ENCODE peak calls at places on chromosomes 2 and 18, in eight cellular contexts. Y, K, A, X, O, Q, E and L are unnamed samples. For H3K4me1, the result is how much of the 10 kb centered on the place peaks cover.

GRCh38 chr18:56436651-56437050 is 201.7 kb downstream of the TXNL1 start:
- DNase-seq in A (no peak), O (no peak), E (no peak), Y (no peak), Q (no peak), K (no peak), X (no peak), L (no peak)

GRCh38 chr2:202444000-202444399 is 67.9 kb downstream of the BMPR2 start:
- DNase-seq in K (no peak), Y (no peak), E (no peak), Q (no peak), X (no peak), O (no peak), A (no peak), L (no peak)

GRCh38 chr2:64260817-64261216 is 116.6 kb upstream of the PELI1 start:
- DNase-seq in Y (peak), A (no peak), K (no peak), X (peak), O (no peak), Q (peak), E (no peak), L (no peak)

GRCh38 chr2:75491129-75491753 is 69.5 kb downstream of the EVA1A start:
- DNase-seq in X (no peak), K (no peak), Q (no peak), A (no peak), Y (no peak), O (no peak), E (no peak), L (no peak)

GRCh38 chr2:241308832-241309500 is 6.5 kb downstream of the HDLBP start:
- DNase-seq in O (no peak), E (no peak), Y (no peak), K (no peak), Q (no peak), X (no peak), A (no peak), L (no peak)

GRCh38 chr2:120596990-120597594 is 138.6 kb upstream of the GLI2 start:
- DNase-seq in K (no peak), E (peak), Y (peak), O (peak), Q (peak), X (no peak), A (no peak), L (no peak)

GRCh38 chr2:221500501-221501209 is 71.4 kb downstream of the EPHA4 start:
- DNase-seq in E (no peak), X (no peak), O (no peak), K (no peak), A (no peak), Y (no peak), Q (no peak), L (no peak)

GRCh38 chr2:128438091-128438490 is 119.4 kb upstream of the HS6ST1 start:
- DNase-seq in O (no peak), E (no peak), Q (peak), Y (no peak), K (no peak), X (no peak), A (no peak), L (no peak)

GRCh38 chr2:225070811-225071210 is 28.5 kb upstream of the DOCK10 start:
- DNase-seq in Y (no peak), O (no peak), E (no peak), A (no peak), X (no peak), K (no peak), Q (no peak), L (no peak)

GRCh38 chr2:232502901-232503791 is 15.5 kb upstream of the ECEL1 start:
- DNase-seq in K (no peak), O (peak), Q (no peak), E (peak), X (no peak), A (peak), Y (peak), L (no peak)

GRCh38 chr18:3593904-3594759 is 144.2 kb downstream of the TGIF1 start:
- DNase-seq in Q (peak), A (peak), X (peak), E (peak), Y (peak), K (peak), O (peak), L (peak)

GRCh38 chr18:3596324-3597158 is 146.6 kb downstream of the TGIF1 start:
- DNase-seq in K (no peak), A (peak), Y (peak), X (peak), Q (no peak), O (no peak), E (peak), L (no peak)

GRCh38 chr18:3597159-3597977 is 147.4 kb downstream of the TGIF1 start:
- DNase-seq in O (no peak), K (no peak), E (peak), A (no peak), Q (no peak), Y (no peak), X (no peak), L (no peak)

GRCh38 chr18:3594760-3595241 is 144.8 kb downstream of the TGIF1 start:
- DNase-seq in O (peak), A (no peak), X (no peak), Y (peak), Q (no peak), K (no peak), E (peak), L (no peak)

GRCh38 chr18:3595282-3596273 is 145.6 kb downstream of the TGIF1 start:
- DNase-seq in K (no peak), O (peak), E (peak), A (peak), Y (no peak), Q (no peak), X (no peak), L (no peak)
- H3K4me1 ChIP-seq in K (under half), O (under half), E (under half), A (under half), Y (half or more), Q (under half), X (under half), L (under half)

GRCh38 chr18:39799010-39799409 is 2156.0 kb upstream of the PIK3C3 start:
- DNase-seq in X (no peak), A (no peak), K (no peak), Q (no peak), Y (no peak), E (no peak), O (no peak), L (no peak)
- H3K4me3 ChIP-seq in X (peak), A (no peak), K (no peak), Q (no peak), Y (peak), E (no peak), O (no peak), L (peak)

GRCh38 chr2:74006424-74006823 is 21.7 kb downstream of the TET3 start:
- DNase-seq in Q (no peak), X (no peak), O (no peak), K (no peak), Y (no peak), A (no peak), E (no peak), L (no peak)

GRCh38 chr2:74005786-74006185 is 21.1 kb downstream of the TET3 start:
- DNase-seq in O (no peak), K (no peak), E (no peak), A (no peak), Q (no peak), X (peak), Y (no peak), L (no peak)

GRCh38 chr2:74009577-74009976 is 24.9 kb downstream of the TET3 start:
- DNase-seq in Y (no peak), X (no peak), K (no peak), E (no peak), A (no peak), O (no peak), Q (no peak), L (no peak)

GRCh38 chr2:74008761-74009395 is 24.2 kb downstream of the TET3 start:
- DNase-seq in K (no peak), O (no peak), Y (peak), A (no peak), X (no peak), E (no peak), Q (no peak), L (no peak)

GRCh38 chr2:74007120-74007519 is 22.4 kb downstream of the TET3 start:
- DNase-seq in A (no peak), Y (no peak), K (no peak), O (no peak), Q (no peak), E (peak), X (no peak), L (no peak)
- H3K4me1 ChIP-seq in A (under half), Y (under half), K (under half), O (under half), Q (under half), E (under half), X (under half), L (under half)

GRCh38 chr2:236162804-236163482 is 5.2 kb downstream of the GBX2 start:
- DNase-seq in A (no peak), K (no peak), E (no peak), Y (peak), O (no peak), Q (no peak), X (no peak), L (no peak)
- H3K4me3 ChIP-seq in A (no peak), K (no peak), E (no peak), Y (peak), O (no peak), Q (no peak), X (no peak), L (no peak)

GRCh38 chr2:96538487-96539214 is 2.1 kb downstream of the ARID5A start:
- DNase-seq in A (peak), X (peak), Q (peak), E (no peak), K (peak), Y (peak), O (no peak), L (peak)
- H3K4me1 ChIP-seq in A (under half), X (under half), Q (under half), E (under half), K (half or more), Y (under half), O (under half), L (under half)